ENCODE peak calls at places on chromosomes 13 and 19, in seven cellular contexts. One of them, this sample, is unnamed.

GRCh38 chr19:17846146-17846545 is 1.6 kb downstream of the JAK3 start:
- DNase-seq in ascending aorta: no peak
- DNase-seq in IMR-90: no peak
- DNase-seq in thoracic aorta: no peak
- DNase-seq in AG04450: no peak
- DNase-seq in fibroblast of mammary gland: no peak
- DNase-seq in psoas muscle: no peak
- DNase-seq in this sample: no peak

GRCh38 chr19:58575183-58576041 is 2.3 kb upstream of the MZF1 start:
- DNase-seq in ascending aorta: peak; percentile 96
- DNase-seq in IMR-90: peak; percentile 85
- DNase-seq in AG04450: peak; percentile 75
- DNase-seq in psoas muscle: peak; percentile 91
- DNase-seq in thoracic aorta: peak; percentile 71
- DNase-seq in fibroblast of mammary gland: peak; percentile 87
- DNase-seq in this sample: peak; percentile 91

GRCh38 chr13:51924756-51925544 is 63.2 kb downstream of the CCDC70 start:
- DNase-seq in thoracic aorta: no peak
- DNase-seq in fibroblast of mammary gland: no peak
- DNase-seq in AG04450: no peak
- DNase-seq in psoas muscle: no peak
- DNase-seq in ascending aorta: no peak
- DNase-seq in IMR-90: no peak
- DNase-seq in this sample: no peak

GRCh38 chr13:35599385-35599784 is 122.9 kb upstream of the MAB21L1 start:
- DNase-seq in thoracic aorta: no peak
- DNase-seq in ascending aorta: no peak
- DNase-seq in IMR-90: no peak
- DNase-seq in AG04450: no peak
- DNase-seq in fibroblast of mammary gland: no peak
- DNase-seq in psoas muscle: no peak
- DNase-seq in this sample: peak; percentile 3

GRCh38 chr13:83691966-83692365 is 190.3 kb downstream of the SLITRK1 start:
- DNase-seq in IMR-90: no peak
- DNase-seq in ascending aorta: no peak
- DNase-seq in fibroblast of mammary gland: no peak
- DNase-seq in thoracic aorta: no peak
- DNase-seq in AG04450: no peak
- DNase-seq in psoas muscle: no peak
- DNase-seq in this sample: no peak

GRCh38 chr19:34041922-34042521 is 130.3 kb upstream of the LSM14A start:
- DNase-seq in thoracic aorta: peak; percentile 9
- DNase-seq in fibroblast of mammary gland: peak; percentile 47
- DNase-seq in IMR-90: peak; percentile 33
- DNase-seq in AG04450: no peak
- DNase-seq in ascending aorta: peak; percentile 83
- DNase-seq in psoas muscle: peak; percentile 65
- DNase-seq in this sample: peak; percentile 68

GRCh38 chr13:23905766-23906165 is 8.5 kb upstream of the C1QTNF9B start:
- DNase-seq in ascending aorta: no peak
- DNase-seq in fibroblast of mammary gland: no peak
- DNase-seq in psoas muscle: no peak
- DNase-seq in IMR-90: no peak
- DNase-seq in AG04450: no peak
- DNase-seq in thoracic aorta: no peak
- DNase-seq in this sample: no peak

GRCh38 chr13:112721198-112722104 is 31.6 kb downstream of the ATP11A start:
- DNase-seq in ascending aorta: no peak
- DNase-seq in fibroblast of mammary gland: no peak
- DNase-seq in AG04450: no peak
- DNase-seq in thoracic aorta: no peak
- DNase-seq in psoas muscle: no peak
- DNase-seq in IMR-90: no peak
- DNase-seq in this sample: no peak

GRCh38 chr13:38265135-38265497 is 84.5 kb upstream of the UFM1 start:
- DNase-seq in thoracic aorta: no peak
- DNase-seq in psoas muscle: no peak
- DNase-seq in ascending aorta: no peak
- DNase-seq in fibroblast of mammary gland: no peak
- DNase-seq in IMR-90: no peak
- DNase-seq in AG04450: no peak
- DNase-seq in this sample: no peak

GRCh38 chr13:46339035-46339666 is 47.9 kb downstream of the RUBCNL start:
- DNase-seq in ascending aorta: no peak
- DNase-seq in thoracic aorta: no peak
- DNase-seq in IMR-90: peak; percentile 12
- DNase-seq in AG04450: no peak
- DNase-seq in fibroblast of mammary gland: peak; percentile 88
- DNase-seq in psoas muscle: peak; percentile 23
- DNase-seq in this sample: peak; percentile 90

GRCh38 chr13:84651288-84651687 is 769.0 kb upstream of the SLITRK1 start:
- DNase-seq in psoas muscle: no peak
- DNase-seq in ascending aorta: no peak
- DNase-seq in IMR-90: peak; percentile 85
- DNase-seq in thoracic aorta: no peak
- DNase-seq in AG04450: peak; percentile 24
- DNase-seq in fibroblast of mammary gland: peak; percentile 94
- DNase-seq in this sample: peak; percentile 75

GRCh38 chr13:60494296-60494695 is 97.3 kb downstream of the TDRD3 start:
- DNase-seq in thoracic aorta: no peak
- DNase-seq in fibroblast of mammary gland: no peak
- DNase-seq in psoas muscle: no peak
- DNase-seq in IMR-90: no peak
- DNase-seq in AG04450: no peak
- DNase-seq in ascending aorta: no peak
- DNase-seq in this sample: no peak

DNA sequence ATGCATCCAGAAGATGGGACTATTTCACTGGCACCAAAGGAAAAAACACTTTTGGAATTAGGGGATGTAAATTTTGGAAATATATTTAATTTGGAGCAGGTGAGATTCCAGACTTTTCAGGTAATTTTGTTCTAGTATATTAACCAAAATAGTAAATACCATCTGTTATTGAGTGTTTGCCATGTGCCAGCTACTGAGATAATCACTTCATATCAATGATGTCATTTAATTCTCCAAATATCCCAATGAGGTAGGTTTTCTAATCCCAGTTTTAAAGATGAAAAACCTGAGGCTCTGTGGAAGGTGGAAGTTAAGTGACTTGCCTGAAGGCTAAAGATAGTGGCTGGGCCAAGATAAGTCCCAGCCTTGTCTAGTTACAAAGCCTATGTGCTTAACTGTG is 95.2 kb downstream of the TDRD3 start:
- DNase-seq in ascending aorta: no peak
- DNase-seq in psoas muscle: no peak
- DNase-seq in AG04450: no peak
- DNase-seq in thoracic aorta: no peak
- DNase-seq in IMR-90: no peak
- DNase-seq in fibroblast of mammary gland: no peak
- DNase-seq in this sample: no peak
- TF ChIP-seq CTCF in ascending aorta: no peak
- TF ChIP-seq CTCF in psoas muscle: no peak
- TF ChIP-seq CTCF in AG04450: no peak
- TF ChIP-seq CTCF in thoracic aorta: no peak
- TF ChIP-seq CTCF in IMR-90: no peak
- TF ChIP-seq CTCF in fibroblast of mammary gland: no peak
- TF ChIP-seq CTCF in this sample: no peak

GRCh38 chr19:31943778-31944177 is 401.6 kb upstream of the ZNF507 start:
- DNase-seq in fibroblast of mammary gland: no peak
- DNase-seq in psoas muscle: no peak
- DNase-seq in IMR-90: no peak
- DNase-seq in AG04450: no peak
- DNase-seq in thoracic aorta: no peak
- DNase-seq in ascending aorta: no peak
- DNase-seq in this sample: no peak

GRCh38 chr19:31946491-31946890 is 398.9 kb upstream of the ZNF507 start:
- DNase-seq in IMR-90: no peak
- DNase-seq in ascending aorta: no peak
- DNase-seq in thoracic aorta: no peak
- DNase-seq in psoas muscle: no peak
- DNase-seq in fibroblast of mammary gland: no peak
- DNase-seq in AG04450: no peak
- DNase-seq in this sample: no peak

GRCh38 chr19:31947436-31947835 is 398.0 kb upstream of the ZNF507 start:
- DNase-seq in AG04450: no peak
- DNase-seq in thoracic aorta: no peak
- DNase-seq in psoas muscle: no peak
- DNase-seq in fibroblast of mammary gland: no peak
- DNase-seq in IMR-90: no peak
- DNase-seq in ascending aorta: no peak
- DNase-seq in this sample: no peak

GRCh38 chr19:31944286-31944685 is 401.1 kb upstream of the ZNF507 start:
- DNase-seq in ascending aorta: no peak
- DNase-seq in thoracic aorta: no peak
- DNase-seq in fibroblast of mammary gland: no peak
- DNase-seq in psoas muscle: no peak
- DNase-seq in IMR-90: no peak
- DNase-seq in AG04450: no peak
- DNase-seq in this sample: no peak

GRCh38 chr19:31943305-31943704 is 402.1 kb upstream of the ZNF507 start:
- DNase-seq in ascending aorta: no peak
- DNase-seq in IMR-90: no peak
- DNase-seq in AG04450: no peak
- DNase-seq in fibroblast of mammary gland: no peak
- DNase-seq in psoas muscle: no peak
- DNase-seq in thoracic aorta: no peak
- DNase-seq in this sample: no peak
- TF ChIP-seq CTCF in ascending aorta: no peak
- TF ChIP-seq CTCF in IMR-90: no peak
- TF ChIP-seq CTCF in AG04450: no peak
- TF ChIP-seq CTCF in fibroblast of mammary gland: no peak
- TF ChIP-seq CTCF in psoas muscle: no peak
- TF ChIP-seq CTCF in thoracic aorta: no peak
- TF ChIP-seq CTCF in this sample: no peak

GRCh38 chr19:45186509-45187334 is 8.1 kb downstream of the BLOC1S3 start:
- DNase-seq in psoas muscle: no peak
- DNase-seq in thoracic aorta: no peak
- DNase-seq in IMR-90: peak; percentile 62
- DNase-seq in AG04450: no peak
- DNase-seq in fibroblast of mammary gland: peak; percentile 19
- DNase-seq in ascending aorta: no peak
- DNase-seq in this sample: no peak

GRCh38 chr19:45184115-45184514 is 5.5 kb downstream of the BLOC1S3 start:
- DNase-seq in AG04450: no peak
- DNase-seq in psoas muscle: no peak
- DNase-seq in IMR-90: no peak
- DNase-seq in fibroblast of mammary gland: no peak
- DNase-seq in ascending aorta: no peak
- DNase-seq in thoracic aorta: no peak
- DNase-seq in this sample: no peak

GRCh38 chr19:45189971-45190370 is 11.4 kb downstream of the BLOC1S3 start:
- DNase-seq in IMR-90: no peak
- DNase-seq in AG04450: no peak
- DNase-seq in psoas muscle: no peak
- DNase-seq in fibroblast of mammary gland: no peak
- DNase-seq in thoracic aorta: no peak
- DNase-seq in ascending aorta: no peak
- DNase-seq in this sample: no peak

GRCh38 chr19:45191324-45191845 is 12.8 kb downstream of the BLOC1S3 start:
- DNase-seq in AG04450: no peak
- DNase-seq in ascending aorta: no peak
- DNase-seq in thoracic aorta: no peak
- DNase-seq in fibroblast of mammary gland: no peak
- DNase-seq in psoas muscle: no peak
- DNase-seq in IMR-90: no peak
- DNase-seq in this sample: peak; percentile 45

GRCh38 chr19:45187421-45188100 is 9.0 kb downstream of the BLOC1S3 start:
- DNase-seq in psoas muscle: no peak
- DNase-seq in fibroblast of mammary gland: no peak
- DNase-seq in thoracic aorta: no peak
- DNase-seq in IMR-90: no peak
- DNase-seq in AG04450: no peak
- DNase-seq in ascending aorta: no peak
- DNase-seq in this sample: peak; percentile 62
- TF ChIP-seq CTCF in psoas muscle: peak; percentile 52
- TF ChIP-seq CTCF in fibroblast of mammary gland: peak; percentile 50
- TF ChIP-seq CTCF in thoracic aorta: peak; percentile 20
- TF ChIP-seq CTCF in IMR-90: peak; percentile 40
- TF ChIP-seq CTCF in AG04450: peak; percentile 38
- TF ChIP-seq CTCF in ascending aorta: peak; percentile 11
- TF ChIP-seq CTCF in this sample: peak; percentile 69

GRCh38 chr13:36848228-36848982 is 29.4 kb downstream of the RFXAP start:
- DNase-seq in thoracic aorta: no peak
- DNase-seq in AG04450: no peak
- DNase-seq in fibroblast of mammary gland: peak; percentile 24
- DNase-seq in IMR-90: peak; percentile 19
- DNase-seq in psoas muscle: no peak
- DNase-seq in ascending aorta: no peak
- DNase-seq in this sample: peak; percentile 3
- TF ChIP-seq CTCF in thoracic aorta: no peak
- TF ChIP-seq CTCF in AG04450: peak; percentile 20
- TF ChIP-seq CTCF in fibroblast of mammary gland: peak; percentile 33
- TF ChIP-seq CTCF in IMR-90: peak; percentile 27
- TF ChIP-seq CTCF in psoas muscle: no peak
- TF ChIP-seq CTCF in ascending aorta: no peak
- TF ChIP-seq CTCF in this sample: no peak

DNA sequence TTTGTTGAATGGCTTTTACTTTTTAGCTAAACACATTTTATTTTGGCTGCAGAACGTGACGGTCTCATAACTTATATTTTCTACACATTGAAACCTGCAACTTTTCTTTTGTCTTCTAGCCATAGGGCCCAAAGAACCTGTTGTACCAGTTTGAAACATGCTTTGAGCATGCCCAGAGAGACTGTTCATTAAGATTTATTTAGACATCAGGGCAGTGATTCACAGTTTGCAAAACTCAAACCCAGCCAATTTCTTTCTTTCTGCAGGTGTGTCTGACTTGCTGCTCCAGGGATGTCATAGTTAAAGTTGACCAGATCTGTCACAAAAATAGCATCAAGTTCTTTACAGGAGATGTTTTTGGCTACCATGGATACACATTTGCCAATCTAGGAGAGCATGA is 22.0 kb downstream of the SAE1 start:
- DNase-seq in thoracic aorta: no peak
- DNase-seq in psoas muscle: no peak
- DNase-seq in AG04450: no peak
- DNase-seq in ascending aorta: no peak
- DNase-seq in IMR-90: peak; percentile 47
- DNase-seq in fibroblast of mammary gland: no peak
- DNase-seq in this sample: no peak
- TF ChIP-seq CTCF in thoracic aorta: no peak
- TF ChIP-seq CTCF in psoas muscle: no peak
- TF ChIP-seq CTCF in AG04450: no peak
- TF ChIP-seq CTCF in ascending aorta: no peak
- TF ChIP-seq CTCF in IMR-90: no peak
- TF ChIP-seq CTCF in fibroblast of mammary gland: no peak
- TF ChIP-seq CTCF in this sample: no peak

GRCh38 chr13:33692531-33692930 is 125.4 kb upstream of the RFC3 start:
- DNase-seq in fibroblast of mammary gland: no peak
- DNase-seq in thoracic aorta: no peak
- DNase-seq in IMR-90: no peak
- DNase-seq in AG04450: no peak
- DNase-seq in ascending aorta: no peak
- DNase-seq in psoas muscle: no peak
- DNase-seq in this sample: no peak
- TF ChIP-seq CTCF in fibroblast of mammary gland: no peak
- TF ChIP-seq CTCF in thoracic aorta: no peak
- TF ChIP-seq CTCF in IMR-90: no peak
- TF ChIP-seq CTCF in AG04450: no peak
- TF ChIP-seq CTCF in ascending aorta: no peak
- TF ChIP-seq CTCF in psoas muscle: no peak
- TF ChIP-seq CTCF in this sample: no peak

GRCh38 chr19:30227661-30228112 is 144.5 kb upstream of the ZNF536 start:
- DNase-seq in AG04450: no peak
- DNase-seq in thoracic aorta: no peak
- DNase-seq in ascending aorta: no peak
- DNase-seq in IMR-90: peak; percentile 24
- DNase-seq in fibroblast of mammary gland: peak; percentile 12
- DNase-seq in psoas muscle: peak; percentile 56
- DNase-seq in this sample: no peak
- TF ChIP-seq CTCF in AG04450: peak; percentile 27
- TF ChIP-seq CTCF in thoracic aorta: peak; percentile 59
- TF ChIP-seq CTCF in ascending aorta: no peak
- TF ChIP-seq CTCF in IMR-90: peak; percentile 41
- TF ChIP-seq CTCF in fibroblast of mammary gland: no peak
- TF ChIP-seq CTCF in psoas muscle: peak; percentile 57
- TF ChIP-seq CTCF in this sample: no peak

This sample was measured in MCF 10A.